ENCODE peak calls at places on chromosomes 13 and 19, in nine cellular contexts. One of them, this sample, is unnamed.

GRCh38 chr19:42531313-42531712 is 3.0 kb upstream of the CEACAM1 start:
- DNase-seq in osteoblast: no peak
- DNase-seq in uterus: no peak
- DNase-seq in A549: no peak
- DNase-seq in ovary: no peak
- DNase-seq in cardiac muscle cell: no peak
- DNase-seq in tibial nerve: no peak
- DNase-seq in breast epithelium: no peak
- DNase-seq in omental fat pad: no peak
- DNase-seq in this sample: no peak

GRCh38 chr13:107734891-107735620 is 480.3 kb downstream of the LIG4 start:
- DNase-seq in osteoblast: no peak
- DNase-seq in uterus: no peak
- DNase-seq in A549: no peak
- DNase-seq in ovary: no peak
- DNase-seq in cardiac muscle cell: peak
- DNase-seq in tibial nerve: no peak
- DNase-seq in breast epithelium: no peak
- DNase-seq in omental fat pad: no peak
- DNase-seq in this sample: no peak

GRCh38 chr13:43720780-43721397 is 65.9 kb downstream of the ENOX1 start:
- DNase-seq in osteoblast: peak
- DNase-seq in uterus: no peak
- DNase-seq in A549: peak
- DNase-seq in ovary: no peak
- DNase-seq in cardiac muscle cell: no peak
- DNase-seq in tibial nerve: no peak
- DNase-seq in breast epithelium: no peak
- DNase-seq in omental fat pad: no peak
- DNase-seq in this sample: no peak

GRCh38 chr13:27820524-27821482 is 28.5 kb downstream of the GSX1 start:
- DNase-seq in osteoblast: no peak
- DNase-seq in uterus: no peak
- DNase-seq in A549: no peak
- DNase-seq in ovary: no peak
- DNase-seq in cardiac muscle cell: no peak
- DNase-seq in tibial nerve: no peak
- DNase-seq in breast epithelium: no peak
- DNase-seq in omental fat pad: no peak
- DNase-seq in this sample: no peak

GRCh38 chr19:18446811-18447359 is 9.0 kb upstream of the ISYNA1 start:
- DNase-seq in osteoblast: no peak
- DNase-seq in uterus: no peak
- DNase-seq in A549: no peak
- DNase-seq in ovary: no peak
- DNase-seq in cardiac muscle cell: no peak
- DNase-seq in tibial nerve: no peak
- DNase-seq in breast epithelium: no peak
- DNase-seq in omental fat pad: no peak
- DNase-seq in this sample: no peak

GRCh38 chr13:58202099-58202498 is 570.6 kb downstream of the PCDH17 start:
- DNase-seq in osteoblast: no peak
- DNase-seq in uterus: no peak
- DNase-seq in A549: no peak
- DNase-seq in ovary: no peak
- DNase-seq in cardiac muscle cell: no peak
- DNase-seq in tibial nerve: no peak
- DNase-seq in breast epithelium: no peak
- DNase-seq in omental fat pad: no peak
- DNase-seq in this sample: no peak

GRCh38 chr19:19655051-19655594 is 8.4 kb downstream of the ATP13A1 start:
- DNase-seq in osteoblast: peak
- DNase-seq in uterus: no peak
- DNase-seq in A549: no peak
- DNase-seq in ovary: no peak
- DNase-seq in cardiac muscle cell: no peak
- DNase-seq in tibial nerve: no peak
- DNase-seq in breast epithelium: no peak
- DNase-seq in omental fat pad: no peak
- DNase-seq in this sample: no peak

GRCh38 chr19:19131989-19132388 is 6.3 kb downstream of the TMEM161A start:
- DNase-seq in osteoblast: no peak
- DNase-seq in uterus: no peak
- DNase-seq in A549: no peak
- DNase-seq in ovary: no peak
- DNase-seq in cardiac muscle cell: no peak
- DNase-seq in tibial nerve: no peak
- DNase-seq in breast epithelium: no peak
- DNase-seq in omental fat pad: no peak
- DNase-seq in this sample: no peak

GRCh38 chr13:110628477-110628793 is 13.1 kb downstream of the NAXD start:
- DNase-seq in osteoblast: peak
- DNase-seq in uterus: peak
- DNase-seq in A549: no peak
- DNase-seq in ovary: peak
- DNase-seq in cardiac muscle cell: peak
- DNase-seq in tibial nerve: no peak
- DNase-seq in breast epithelium: no peak
- DNase-seq in omental fat pad: no peak
- DNase-seq in this sample: no peak

GRCh38 chr13:106475852-106476251 is 59.6 kb downstream of the EFNB2 start:
- DNase-seq in osteoblast: no peak
- DNase-seq in uterus: no peak
- DNase-seq in A549: no peak
- DNase-seq in ovary: no peak
- DNase-seq in cardiac muscle cell: no peak
- DNase-seq in tibial nerve: no peak
- DNase-seq in breast epithelium: no peak
- DNase-seq in omental fat pad: no peak
- DNase-seq in this sample: no peak

GRCh38 chr13:113671066-113672001 is 4.3 kb downstream of the GRK1 start:
- DNase-seq in osteoblast: peak
- DNase-seq in uterus: peak
- DNase-seq in A549: no peak
- DNase-seq in ovary: peak
- DNase-seq in cardiac muscle cell: no peak
- DNase-seq in tibial nerve: peak
- DNase-seq in breast epithelium: no peak
- DNase-seq in omental fat pad: no peak
- DNase-seq in this sample: no peak

GRCh38 chr19:48896191-48896720 is 2.3 kb downstream of the TULP2 start:
- DNase-seq in osteoblast: no peak
- DNase-seq in uterus: peak
- DNase-seq in A549: no peak
- DNase-seq in ovary: peak
- DNase-seq in cardiac muscle cell: peak
- DNase-seq in tibial nerve: peak
- DNase-seq in breast epithelium: no peak
- DNase-seq in omental fat pad: no peak
- DNase-seq in this sample: peak

GRCh38 chr19:38793671-38794070 is 4.7 kb downstream of the LGALS7B start:
- DNase-seq in osteoblast: no peak
- DNase-seq in uterus: no peak
- DNase-seq in A549: no peak
- DNase-seq in ovary: no peak
- DNase-seq in cardiac muscle cell: no peak
- DNase-seq in tibial nerve: no peak
- DNase-seq in breast epithelium: no peak
- DNase-seq in omental fat pad: no peak
- DNase-seq in this sample: no peak

GRCh38 chr19:45103625-45104319 is 10.8 kb downstream of the PPP1R37 start:
- DNase-seq in osteoblast: no peak
- DNase-seq in uterus: no peak
- DNase-seq in A549: no peak
- DNase-seq in ovary: no peak
- DNase-seq in cardiac muscle cell: no peak
- DNase-seq in tibial nerve: no peak
- DNase-seq in breast epithelium: no peak
- DNase-seq in omental fat pad: no peak
- DNase-seq in this sample: no peak

GRCh38 chr13:60150538-60150937 is 13.2 kb downstream of the DIAPH3 start:
- DNase-seq in osteoblast: no peak
- DNase-seq in uterus: no peak
- DNase-seq in A549: no peak
- DNase-seq in ovary: no peak
- DNase-seq in cardiac muscle cell: no peak
- DNase-seq in tibial nerve: no peak
- DNase-seq in breast epithelium: no peak
- DNase-seq in omental fat pad: no peak
- DNase-seq in this sample: no peak

DNA sequence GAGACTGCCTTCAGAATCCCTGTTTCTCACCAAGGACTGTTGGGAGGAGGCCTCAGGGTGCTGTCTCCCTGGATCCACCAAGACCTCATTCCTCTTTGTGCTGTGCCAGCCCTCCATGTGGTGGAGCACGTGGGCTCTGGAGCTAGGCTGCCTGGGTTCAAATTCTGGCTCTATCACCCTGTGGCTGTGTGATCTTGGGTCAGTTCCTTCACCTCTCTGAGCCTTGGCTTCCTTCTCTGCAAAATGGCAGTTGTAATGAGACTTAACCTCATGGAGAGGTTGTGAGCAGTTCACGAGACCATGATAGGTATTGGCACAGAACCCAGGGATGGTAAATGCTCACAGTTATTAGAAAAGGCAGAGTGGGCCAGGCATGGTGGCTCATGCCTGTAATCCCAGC is 6.4 kb downstream of the PNMA8C start:
- DNase-seq in osteoblast: no peak
- DNase-seq in uterus: no peak
- DNase-seq in A549: no peak
- DNase-seq in ovary: no peak
- DNase-seq in cardiac muscle cell: no peak
- DNase-seq in tibial nerve: no peak
- DNase-seq in breast epithelium: no peak
- DNase-seq in omental fat pad: no peak
- DNase-seq in this sample: no peak
- TF ChIP-seq CTCF in osteoblast: no peak
- TF ChIP-seq CTCF in uterus: no peak
- TF ChIP-seq CTCF in A549: no peak
- TF ChIP-seq CTCF in ovary: no peak
- TF ChIP-seq CTCF in cardiac muscle cell: no peak
- TF ChIP-seq CTCF in tibial nerve: no peak
- TF ChIP-seq CTCF in breast epithelium: no peak
- TF ChIP-seq CTCF in omental fat pad: no peak
- TF ChIP-seq CTCF in this sample: no peak

DNA sequence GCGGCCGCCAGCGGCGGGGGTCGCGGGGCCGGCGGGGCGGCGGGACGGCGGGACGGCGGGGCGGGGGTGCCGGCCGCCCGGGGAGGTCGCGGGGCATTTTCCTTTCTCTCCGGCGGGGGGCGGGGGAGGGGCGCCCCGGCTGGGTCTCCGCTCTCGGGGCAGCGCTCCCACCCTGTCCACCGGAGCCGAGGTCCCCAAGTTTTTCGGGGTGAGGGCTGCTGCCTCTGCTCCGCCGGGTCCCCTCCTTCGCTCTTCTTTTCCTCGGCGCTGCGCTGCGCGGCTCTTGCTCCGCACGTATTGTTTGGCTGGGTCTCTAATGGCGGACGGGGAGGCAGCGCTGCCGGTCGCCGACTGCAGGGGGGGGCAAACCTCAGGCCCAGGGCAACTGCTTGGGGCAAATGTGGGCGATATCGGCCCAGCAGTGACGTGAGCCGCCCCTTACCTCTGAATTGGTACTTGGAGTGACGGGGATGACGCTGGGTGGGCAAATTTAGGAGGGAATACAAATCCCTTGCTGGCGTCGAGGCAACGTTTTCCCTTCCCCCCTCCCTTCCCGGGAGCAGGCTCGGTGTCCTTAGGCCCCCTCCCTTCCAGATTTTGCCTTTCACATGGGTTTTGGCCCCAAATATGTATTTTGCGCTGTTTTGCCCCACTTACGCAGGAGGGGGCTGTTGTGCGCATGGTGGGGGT is 759 bp downstream of the ZMYM2 start:
- DNase-seq in osteoblast: peak
- DNase-seq in uterus: peak
- DNase-seq in A549: peak
- DNase-seq in ovary: peak
- DNase-seq in cardiac muscle cell: peak
- DNase-seq in tibial nerve: peak
- DNase-seq in breast epithelium: peak
- DNase-seq in omental fat pad: peak
- DNase-seq in this sample: peak
- TF ChIP-seq CTCF in osteoblast: no peak
- TF ChIP-seq CTCF in uterus: peak
- TF ChIP-seq CTCF in A549: no peak
- TF ChIP-seq CTCF in ovary: peak
- TF ChIP-seq CTCF in cardiac muscle cell: no peak
- TF ChIP-seq CTCF in tibial nerve: no peak
- TF ChIP-seq CTCF in breast epithelium: peak
- TF ChIP-seq CTCF in omental fat pad: no peak
- TF ChIP-seq CTCF in this sample: no peak

GRCh38 chr19:37654833-37655688 is at the start of gene ZFP30:
- DNase-seq in osteoblast: peak
- DNase-seq in uterus: peak
- DNase-seq in A549: peak
- DNase-seq in ovary: peak
- DNase-seq in cardiac muscle cell: peak
- DNase-seq in tibial nerve: peak
- DNase-seq in breast epithelium: peak
- DNase-seq in omental fat pad: peak
- DNase-seq in this sample: peak
- TF ChIP-seq CTCF in osteoblast: no peak
- TF ChIP-seq CTCF in uterus: no peak
- TF ChIP-seq CTCF in A549: no peak
- TF ChIP-seq CTCF in ovary: no peak
- TF ChIP-seq CTCF in cardiac muscle cell: no peak
- TF ChIP-seq CTCF in tibial nerve: no peak
- TF ChIP-seq CTCF in breast epithelium: no peak
- TF ChIP-seq CTCF in omental fat pad: no peak
- TF ChIP-seq CTCF in this sample: no peak

GRCh38 chr19:15251010-15251748 is 18.9 kb upstream of the EPHX3 start:
- DNase-seq in osteoblast: peak
- DNase-seq in uterus: peak
- DNase-seq in A549: no peak
- DNase-seq in ovary: peak
- DNase-seq in cardiac muscle cell: peak
- DNase-seq in tibial nerve: no peak
- DNase-seq in breast epithelium: no peak
- DNase-seq in omental fat pad: no peak
- DNase-seq in this sample: no peak

GRCh38 chr19:15252398-15253018 is 20.3 kb upstream of the EPHX3 start:
- DNase-seq in osteoblast: peak
- DNase-seq in uterus: peak
- DNase-seq in A549: peak
- DNase-seq in ovary: no peak
- DNase-seq in cardiac muscle cell: peak
- DNase-seq in tibial nerve: no peak
- DNase-seq in breast epithelium: no peak
- DNase-seq in omental fat pad: no peak
- DNase-seq in this sample: no peak

GRCh38 chr19:15253076-15253475 is 20.8 kb upstream of the EPHX3 start:
- DNase-seq in osteoblast: no peak
- DNase-seq in uterus: no peak
- DNase-seq in A549: no peak
- DNase-seq in ovary: no peak
- DNase-seq in cardiac muscle cell: no peak
- DNase-seq in tibial nerve: no peak
- DNase-seq in breast epithelium: no peak
- DNase-seq in omental fat pad: no peak
- DNase-seq in this sample: no peak

GRCh38 chr19:15250635-15250993 is 18.4 kb upstream of the EPHX3 start:
- DNase-seq in osteoblast: no peak
- DNase-seq in uterus: no peak
- DNase-seq in A549: no peak
- DNase-seq in ovary: no peak
- DNase-seq in cardiac muscle cell: no peak
- DNase-seq in tibial nerve: no peak
- DNase-seq in breast epithelium: no peak
- DNase-seq in omental fat pad: no peak
- DNase-seq in this sample: no peak

GRCh38 chr19:15251749-15252397 is 19.6 kb upstream of the EPHX3 start:
- DNase-seq in osteoblast: peak
- DNase-seq in uterus: peak
- DNase-seq in A549: peak
- DNase-seq in ovary: peak
- DNase-seq in cardiac muscle cell: peak
- DNase-seq in tibial nerve: peak
- DNase-seq in breast epithelium: peak
- DNase-seq in omental fat pad: peak
- DNase-seq in this sample: peak
- TF ChIP-seq CTCF in osteoblast: peak
- TF ChIP-seq CTCF in uterus: peak
- TF ChIP-seq CTCF in A549: no peak
- TF ChIP-seq CTCF in ovary: peak
- TF ChIP-seq CTCF in cardiac muscle cell: peak
- TF ChIP-seq CTCF in tibial nerve: peak
- TF ChIP-seq CTCF in breast epithelium: no peak
- TF ChIP-seq CTCF in omental fat pad: no peak
- TF ChIP-seq CTCF in this sample: peak

This sample was measured in testis.